ENCODE peak calls at places on chromosomes 1 and 21, in seven cellular contexts. S is epithelial cell of esophagus, T is right lobe of liver, L is skeletal muscle cell, M is lower leg skin, W is fibroblast of pulmonary artery, V is AG10803. J is an unnamed sample.

GRCh38 chr1:44354268-44354839 is 703 bp downstream of the ERI3 start:
- DNase-seq in V (peak; percentile 42), T (no peak), M (no peak), S (peak; percentile 70), W (peak; percentile 20), L (peak; percentile 13), J (no peak)

GRCh38 chr1:172654535-172654934 is 4.4 kb upstream of the FASLG start:
- DNase-seq in M (no peak), S (peak; percentile 79), W (peak; percentile 62), T (no peak), L (no peak), V (peak; percentile 69), J (no peak)

GRCh38 chr1:54798206-54798605 is 2.9 kb downstream of the TTC22 start:
- DNase-seq in S (no peak), W (no peak), M (peak; percentile 63), L (no peak), T (peak; percentile 14), V (no peak), J (no peak)

GRCh38 chr21:44992608-44993031 is 52.8 kb downstream of the SLX9 start:
- DNase-seq in V (no peak), T (peak; percentile 51), M (no peak), L (no peak), W (no peak), S (no peak), J (no peak)

GRCh38 chr1:29297476-29297875 is 61.2 kb downstream of the PTPRU start:
- DNase-seq in V (no peak), T (no peak), W (no peak), S (no peak), M (no peak), L (no peak), J (no peak)

GRCh38 chr1:231733672-231734071 is 107.1 kb downstream of the DISC1 start:
- DNase-seq in T (no peak), S (no peak), L (no peak), V (no peak), M (no peak), W (no peak), J (no peak)

GRCh38 chr1:47839460-47839760 is 157.8 kb downstream of the TRABD2B start:
- DNase-seq in M (peak; percentile 74), T (no peak), W (no peak), V (no peak), S (no peak), L (no peak), J (no peak)

GRCh38 chr1:211704567-211704942 is 29.1 kb upstream of the NEK2 start:
- DNase-seq in W (no peak), L (no peak), M (no peak), V (no peak), S (no peak), T (no peak), J (no peak)

GRCh38 chr21:41361786-41362604 is at the start of gene MX2:
- DNase-seq in W (peak; percentile 70), V (peak; percentile 92), S (no peak), L (peak; percentile 52), T (peak; percentile 66), M (peak; percentile 95), J (no peak)

GRCh38 chr1:218485241-218485928 is 140.2 kb downstream of the TGFB2 start:
- DNase-seq in V (no peak), T (no peak), W (no peak), S (peak; percentile 63), L (no peak), M (no peak), J (no peak)

GRCh38 chr1:225474986-225475820 is 47.4 kb upstream of the LBR start:
- DNase-seq in W (peak; percentile 73), M (peak; percentile 91), V (peak; percentile 44), S (peak; percentile 53), L (no peak), T (peak; percentile 81), J (no peak)

GRCh38 chr1:118084400-118084799 is 100.6 kb downstream of the SPAG17 start:
- DNase-seq in L (no peak), V (no peak), T (no peak), S (no peak), M (no peak), W (no peak), J (no peak)

GRCh38 chr1:167563579-167564246 is 10.2 kb upstream of the CREG1 start:
- DNase-seq in L (no peak), V (no peak), M (no peak), S (peak; percentile 67), W (no peak), T (no peak), J (no peak)

GRCh38 chr1:113125469-113125868 is 52.5 kb downstream of the LRIG2 start:
- DNase-seq in L (no peak), W (no peak), V (no peak), S (no peak), M (no peak), T (no peak), J (no peak)

GRCh38 chr1:88744142-88744541 is 60.1 kb downstream of the PKN2 start:
- DNase-seq in L (no peak), T (no peak), W (no peak), M (no peak), V (no peak), S (no peak), J (no peak)

GRCh38 chr1:2582401-2582800 is 4.2 kb upstream of the PRXL2B start:
- DNase-seq in W (peak; percentile 28), S (no peak), M (no peak), V (no peak), L (no peak), T (no peak), J (no peak)

GRCh38 chr1:84757301-84757700 is 67.0 kb upstream of the SSX2IP start:
- DNase-seq in M (no peak), W (no peak), S (no peak), V (no peak), L (no peak), T (no peak), J (no peak)

GRCh38 chr1:6506210-6507036 is 15.0 kb upstream of the PLEKHG5 start:
- DNase-seq in V (no peak), S (no peak), L (no peak), W (no peak), T (peak; percentile 39), M (no peak), J (no peak)

GRCh38 chr1:6507037-6507428 is 15.6 kb upstream of the PLEKHG5 start:
- DNase-seq in T (no peak), S (no peak), V (no peak), L (no peak), W (no peak), M (no peak), J (no peak)

GRCh38 chr1:6508154-6508875 is 16.8 kb upstream of the PLEKHG5 start:
- DNase-seq in W (no peak), T (no peak), M (no peak), V (no peak), L (no peak), S (no peak), J (no peak)

GRCh38 chr1:6508876-6509602 is 17.6 kb upstream of the PLEKHG5 start:
- DNase-seq in S (no peak), V (no peak), M (no peak), T (peak; percentile 39), W (no peak), L (no peak), J (no peak)

DNA sequence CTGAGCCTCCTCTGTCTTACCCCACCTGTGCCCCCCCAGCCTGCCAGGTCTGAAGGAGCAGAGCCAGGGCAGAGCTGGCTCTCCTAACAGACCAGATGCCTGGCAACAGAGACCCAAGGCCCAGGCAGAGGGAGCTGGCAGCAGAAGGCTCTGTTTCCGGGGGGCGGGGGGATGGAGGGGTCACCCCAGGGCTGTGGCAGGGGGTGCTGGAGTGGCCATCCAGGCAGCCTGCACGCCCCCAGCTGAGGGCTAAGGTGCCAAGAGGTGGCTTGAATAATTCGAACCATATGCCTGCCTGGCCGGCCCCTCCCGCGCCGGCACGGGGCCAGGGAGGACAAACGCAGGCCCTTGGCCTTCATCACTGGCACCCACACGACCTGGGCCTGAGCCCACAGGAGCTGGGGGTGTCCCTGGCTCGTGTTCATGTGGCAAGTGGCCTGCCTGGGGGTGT is 16.0 kb upstream of the PLEKHG5 start:
- DNase-seq in V (no peak), T (peak; percentile 41), M (no peak), L (no peak), W (no peak), S (no peak), J (no peak)
- H3K4me3 ChIP-seq in V (no peak overlapping the region), T (no peak overlapping the region), M (no peak overlapping the region), L (no peak overlapping the region), W (no peak overlapping the region), S (no peak overlapping the region), J (no peak overlapping the region)

DNA sequence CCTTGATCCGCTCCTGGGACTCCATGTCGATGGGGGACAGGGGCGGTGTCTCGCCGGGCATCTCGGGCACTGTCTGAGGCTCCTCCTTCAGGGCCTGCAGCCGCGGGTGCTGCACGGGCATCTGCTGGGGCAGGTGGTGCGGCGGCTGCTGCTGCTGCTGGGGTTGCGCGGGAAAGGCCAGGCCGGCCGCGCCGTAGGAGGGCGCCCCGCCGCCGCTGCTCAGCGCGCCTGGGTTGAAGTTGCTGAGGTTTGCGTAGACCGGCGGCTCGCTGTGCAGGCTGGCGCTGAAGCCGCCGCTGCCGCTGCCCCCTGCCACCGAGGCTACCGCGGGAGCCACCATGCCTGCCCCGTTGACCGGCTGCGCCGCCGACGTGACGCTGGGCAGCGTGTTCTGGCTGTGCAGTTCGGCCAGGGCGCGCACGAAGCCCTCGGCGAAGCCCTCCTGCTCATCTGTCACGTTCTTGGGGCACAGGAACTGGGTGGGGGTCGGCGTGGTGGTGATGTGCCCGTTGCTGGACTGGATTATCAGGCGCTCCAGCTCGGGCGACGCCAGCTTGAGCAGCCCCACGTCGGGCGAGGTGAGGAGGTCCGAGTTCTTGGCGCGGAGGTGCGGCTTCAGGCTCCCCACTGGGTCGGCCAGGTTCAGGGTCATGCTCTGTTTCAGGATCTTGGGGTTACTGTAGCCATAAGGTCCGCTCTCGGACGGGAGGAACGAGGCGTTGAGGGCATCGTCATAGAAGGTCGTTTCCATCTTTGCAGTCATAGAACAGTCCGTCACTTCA is 1.3 kb downstream of the JUN start:
- DNase-seq in V (peak; percentile 48), L (no peak), T (peak; percentile 80), M (peak; percentile 92), S (peak; percentile 34), W (peak; percentile 50), J (no peak)
- H3K4me3 ChIP-seq in V (peak overlapping the region; percentile 99), L (peak overlapping the region; percentile 91), T (peak overlapping the region; percentile 69), M (peak overlapping the region; percentile 85), S (peak overlapping the region; percentile 91), W (peak overlapping the region; percentile 96), J (peak overlapping the region; percentile 91)

DNA sequence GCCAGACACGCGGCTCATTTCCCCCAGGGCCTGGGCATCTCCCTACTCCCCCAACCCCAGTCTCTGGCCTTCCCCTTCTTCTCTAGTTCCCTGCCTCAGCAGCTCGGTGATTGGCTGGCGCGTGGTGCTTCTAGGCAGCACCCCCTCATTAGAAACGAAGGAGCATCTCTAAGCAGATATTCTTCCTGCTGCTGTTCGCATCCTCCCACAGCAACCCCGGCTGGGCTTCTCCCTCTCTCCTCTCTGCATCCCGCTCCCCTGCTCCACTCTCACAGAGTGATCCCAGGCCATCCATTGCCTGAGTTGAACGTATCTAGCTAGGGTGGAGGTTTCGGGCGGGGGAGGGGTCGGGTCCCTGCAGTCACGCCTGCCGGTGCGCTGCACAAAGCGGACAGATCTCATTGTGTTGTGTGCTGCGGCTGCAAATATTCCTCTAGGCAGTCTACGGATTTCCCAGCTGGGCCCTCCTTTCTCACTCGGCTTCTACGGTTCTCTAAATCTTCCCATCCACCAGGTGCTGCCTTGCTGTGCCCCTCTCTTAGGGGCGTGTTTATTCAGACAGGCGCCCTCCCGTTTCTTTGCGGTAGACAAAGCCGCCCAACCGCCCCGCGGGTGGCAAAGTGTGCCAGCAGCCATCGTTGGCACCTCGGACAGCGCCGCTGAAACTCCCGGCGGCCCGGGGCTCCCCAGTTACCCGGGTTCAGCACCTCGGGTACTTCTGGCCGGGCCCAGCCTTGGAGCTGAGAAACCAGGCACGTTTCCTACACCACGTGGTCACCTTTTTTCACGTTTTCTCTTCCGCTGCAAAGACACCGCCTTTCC is 2.2 kb downstream of the CACNA1E start:
- DNase-seq in T (no peak), W (no peak), V (no peak), S (peak; percentile 24), L (no peak), M (no peak), J (no peak)
- H3K4me3 ChIP-seq in T (no peak overlapping the region), W (no peak overlapping the region), V (no peak overlapping the region), S (no peak overlapping the region), L (no peak overlapping the region), M (no peak overlapping the region), J (no peak overlapping the region)

GRCh38 chr1:25168193-25169071 is 63.9 kb downstream of the SYF2 start:
- DNase-seq in L (no peak), V (no peak), M (peak; percentile 34), S (no peak), W (no peak), T (no peak), J (no peak)
- H3K4me3 ChIP-seq in L (no peak overlapping the region), V (no peak overlapping the region), M (no peak overlapping the region), S (no peak overlapping the region), W (no peak overlapping the region), T (peak overlapping the region; percentile 10), J (no peak overlapping the region)